ENCODE peak calls at places on chromosomes 7 and 10, in ten cellular contexts. Z is kidney glomerular epithelial cell; I is Calu3; Y is NCI-H82; O is activated CD4-positive, alpha-beta T cell treated with anti-CD3 and anti-CD28 coated beads for 24 hours; C is left kidney; H is cardiac muscle cell; U is skeletal muscle cell; P is spleen; W is stimulated activated CD8-positive, alpha-beta memory T cell treated with anti-CD3 and anti-CD28 coated beads, Interleukin-4, amount 100 ng/mL, for 1 hour. L is an unnamed sample.

GRCh38 chr10:33484787-33485186 is 150.3 kb upstream of the NRP1 start:
- DNase-seq in H (no peak), P (no peak), W (no peak), O (no peak), U (peak; percentile 82), I (no peak), C (no peak), Y (peak; percentile 68), Z (no peak), L (no peak)

GRCh38 chr7:5596046-5596895 is 172.6 kb upstream of the TNRC18 start:
- DNase-seq in U (peak; percentile 87), W (no peak), O (peak; percentile 66), H (peak; percentile 56), C (peak; percentile 87), Z (peak; percentile 83), P (peak; percentile 88), Y (no peak), I (peak; percentile 66), L (peak; percentile 74)

GRCh38 chr10:84135836-84136235 is 3.5 kb upstream of the GHITM start:
- DNase-seq in U (no peak), W (no peak), O (no peak), I (no peak), P (no peak), Z (no peak), Y (no peak), H (no peak), C (peak; percentile 11), L (no peak)

GRCh38 chr10:59868974-59869940 is 37.1 kb downstream of the CCDC6 start:
- DNase-seq in U (no peak), I (no peak), H (no peak), W (no peak), C (no peak), O (no peak), Z (no peak), Y (peak; percentile 62), P (no peak), L (no peak)

GRCh38 chr10:26780793-26781601 is 79.8 kb downstream of the ABI1 start:
- DNase-seq in I (peak; percentile 50), O (no peak), P (no peak), C (no peak), Y (no peak), H (no peak), U (peak; percentile 78), Z (peak; percentile 81), W (no peak), L (peak; percentile 81)

GRCh38 chr10:98349508-98349922 is 65.5 kb downstream of the PYROXD2 start:
- DNase-seq in Y (no peak), O (no peak), P (no peak), W (no peak), Z (no peak), I (no peak), H (no peak), C (peak; percentile 79), U (peak; percentile 100), L (peak; percentile 93)

GRCh38 chr10:68280750-68281149 is 48.8 kb upstream of the ATOH7 start:
- DNase-seq in W (no peak), U (no peak), O (no peak), I (no peak), Z (no peak), Y (no peak), C (no peak), P (no peak), H (no peak), L (no peak)

GRCh38 chr7:75875113-75876080 is 3.4 kb upstream of the RHBDD2 start:
- DNase-seq in O (no peak), Z (no peak), C (no peak), H (no peak), Y (no peak), P (no peak), I (no peak), U (no peak), W (no peak), L (no peak)

GRCh38 chr7:2970907-2971306 is 72.8 kb downstream of the CARD11 start:
- DNase-seq in Z (no peak), H (no peak), C (no peak), P (no peak), W (no peak), U (no peak), O (no peak), Y (no peak), I (no peak), L (no peak)

GRCh38 chr7:26668821-26669220 is 195.6 kb downstream of the SKAP2 start:
- DNase-seq in Z (no peak), U (no peak), P (no peak), Y (no peak), H (no peak), I (peak; percentile 39), C (no peak), O (no peak), W (no peak), L (no peak)

GRCh38 chr10:57849726-57850357 is 417.9 kb downstream of the IPMK start:
- DNase-seq in W (no peak), Y (peak; percentile 1), P (no peak), Z (no peak), C (peak; percentile 4), I (peak; percentile 8), H (no peak), U (peak; percentile 0), O (no peak), L (no peak)

GRCh38 chr7:43119371-43120069 is 7.1 kb downstream of the HECW1 start:
- DNase-seq in W (no peak), H (no peak), C (no peak), O (no peak), I (no peak), P (no peak), Y (no peak), U (peak; percentile 58), Z (no peak), L (no peak)

GRCh38 chr10:97761331-97761865 is 10.4 kb downstream of the SFRP5 start:
- DNase-seq in Y (no peak), U (no peak), W (no peak), P (no peak), Z (no peak), C (no peak), I (no peak), H (no peak), O (no peak), L (no peak)

GRCh38 chr10:46539596-46540411 is 16.7 kb downstream of the GPRIN2 start:
- DNase-seq in H (no peak), I (peak; percentile 73), Y (no peak), P (peak; percentile 33), C (peak; percentile 38), U (no peak), O (no peak), Z (peak; percentile 100), W (no peak), L (no peak)

GRCh38 chr10:21552638-21553037 is 18.6 kb downstream of the MLLT10 start:
- DNase-seq in W (no peak), O (no peak), Y (peak; percentile 26), U (no peak), H (no peak), I (no peak), Z (no peak), P (no peak), C (no peak), L (no peak)

GRCh38 chr10:81179805-81180452 is 642.2 kb downstream of the SH2D4B start:
- DNase-seq in C (peak; percentile 64), H (peak; percentile 28), I (peak; percentile 54), O (no peak), U (no peak), P (no peak), W (no peak), Y (peak; percentile 41), Z (peak; percentile 12), L (peak; percentile 8)

GRCh38 chr7:95199779-95200558 is 124.4 kb downstream of the PON1 start:
- DNase-seq in W (no peak), I (peak; percentile 16), Z (peak; percentile 42), P (no peak), U (no peak), O (no peak), C (peak; percentile 89), Y (peak; percentile 62), H (peak; percentile 59), L (peak; percentile 4)

GRCh38 chr7:133934974-133935330 is 192.2 kb upstream of the LRGUK start:
- DNase-seq in P (no peak), U (no peak), O (no peak), Y (no peak), C (no peak), Z (no peak), I (no peak), W (no peak), H (no peak), L (no peak)

GRCh38 chr7:105346593-105347322 is 42.0 kb downstream of the SRPK2 start:
- DNase-seq in Z (no peak), H (no peak), I (no peak), U (no peak), W (no peak), C (no peak), O (no peak), P (no peak), Y (no peak), L (peak; percentile 89)

GRCh38 chr10:48253970-48254657 is 20.4 kb downstream of the FRMPD2 start:
- DNase-seq in Z (peak; percentile 70), P (no peak), C (no peak), Y (no peak), O (no peak), H (no peak), I (no peak), U (peak; percentile 8), W (no peak), L (no peak)

GRCh38 chr10:86198271-86198670 is 168.3 kb downstream of the GRID1 start:
- DNase-seq in Z (no peak), C (no peak), W (no peak), I (no peak), U (no peak), O (no peak), P (no peak), Y (no peak), H (no peak), L (no peak)